ENCODE peak calls at places on chromosomes 16 and 17, in eight cellular contexts. One of them, this sample, is unnamed.

GRCh38 chr16:1532081-1532760 is 1.2 kb upstream of the TMEM204 start:
- DNase-seq in epithelial cell of esophagus: no peak
- DNase-seq in tibial artery: peak
- DNase-seq in heart left ventricle: peak
- DNase-seq in esophagus squamous epithelium: no peak
- DNase-seq in A549: no peak
- DNase-seq in B cell: no peak
- DNase-seq in right atrium auricular region: peak
- DNase-seq in this sample: no peak

GRCh38 chr17:28425206-28425605 is 19.2 kb upstream of the SLC46A1 start:
- DNase-seq in tibial artery: no peak
- DNase-seq in A549: no peak
- DNase-seq in epithelial cell of esophagus: no peak
- DNase-seq in B cell: no peak
- DNase-seq in heart left ventricle: no peak
- DNase-seq in esophagus squamous epithelium: no peak
- DNase-seq in right atrium auricular region: no peak
- DNase-seq in this sample: no peak

GRCh38 chr16:31464348-31464769 is 5.1 kb downstream of the ARMC5 start:
- DNase-seq in heart left ventricle: no peak
- DNase-seq in B cell: no peak
- DNase-seq in esophagus squamous epithelium: no peak
- DNase-seq in A549: no peak
- DNase-seq in epithelial cell of esophagus: no peak
- DNase-seq in right atrium auricular region: no peak
- DNase-seq in tibial artery: peak
- DNase-seq in this sample: no peak

GRCh38 chr17:47776330-47777197 is 43.5 kb downstream of the TBX21 start:
- DNase-seq in A549: peak
- DNase-seq in epithelial cell of esophagus: peak
- DNase-seq in tibial artery: no peak
- DNase-seq in B cell: peak
- DNase-seq in heart left ventricle: no peak
- DNase-seq in esophagus squamous epithelium: no peak
- DNase-seq in right atrium auricular region: no peak
- DNase-seq in this sample: no peak

GRCh38 chr17:2865228-2865627 is 69.0 kb downstream of the RAP1GAP2 start:
- DNase-seq in tibial artery: no peak
- DNase-seq in B cell: no peak
- DNase-seq in right atrium auricular region: no peak
- DNase-seq in A549: no peak
- DNase-seq in heart left ventricle: no peak
- DNase-seq in epithelial cell of esophagus: no peak
- DNase-seq in esophagus squamous epithelium: no peak
- DNase-seq in this sample: no peak

GRCh38 chr17:27610304-27610676 is 20.7 kb upstream of the LGALS9 start:
- DNase-seq in A549: no peak
- DNase-seq in right atrium auricular region: no peak
- DNase-seq in B cell: no peak
- DNase-seq in tibial artery: no peak
- DNase-seq in heart left ventricle: peak
- DNase-seq in epithelial cell of esophagus: no peak
- DNase-seq in esophagus squamous epithelium: no peak
- DNase-seq in this sample: no peak

GRCh38 chr17:27597188-27597580 is 33.8 kb upstream of the LGALS9 start:
- DNase-seq in B cell: no peak
- DNase-seq in right atrium auricular region: no peak
- DNase-seq in esophagus squamous epithelium: no peak
- DNase-seq in heart left ventricle: peak
- DNase-seq in tibial artery: no peak
- DNase-seq in A549: no peak
- DNase-seq in epithelial cell of esophagus: no peak
- DNase-seq in this sample: no peak

GRCh38 chr16:74778646-74779045 is 4.0 kb upstream of the FA2H start:
- DNase-seq in tibial artery: no peak
- DNase-seq in B cell: no peak
- DNase-seq in heart left ventricle: no peak
- DNase-seq in right atrium auricular region: no peak
- DNase-seq in A549: no peak
- DNase-seq in esophagus squamous epithelium: no peak
- DNase-seq in epithelial cell of esophagus: no peak
- DNase-seq in this sample: no peak

GRCh38 chr17:10278218-10278617 is 79.8 kb upstream of the GAS7 start:
- DNase-seq in esophagus squamous epithelium: no peak
- DNase-seq in B cell: no peak
- DNase-seq in epithelial cell of esophagus: no peak
- DNase-seq in A549: no peak
- DNase-seq in heart left ventricle: no peak
- DNase-seq in tibial artery: no peak
- DNase-seq in right atrium auricular region: peak
- DNase-seq in this sample: no peak

GRCh38 chr17:45382226-45382625 is 50.4 kb downstream of the ARHGAP27 start:
- DNase-seq in tibial artery: no peak
- DNase-seq in esophagus squamous epithelium: no peak
- DNase-seq in heart left ventricle: no peak
- DNase-seq in A549: no peak
- DNase-seq in B cell: no peak
- DNase-seq in right atrium auricular region: no peak
- DNase-seq in epithelial cell of esophagus: peak
- DNase-seq in this sample: no peak

GRCh38 chr17:61294777-61295176 is 104.9 kb upstream of the TBX2 start:
- DNase-seq in esophagus squamous epithelium: no peak
- DNase-seq in tibial artery: no peak
- DNase-seq in heart left ventricle: no peak
- DNase-seq in B cell: no peak
- DNase-seq in epithelial cell of esophagus: peak
- DNase-seq in right atrium auricular region: no peak
- DNase-seq in A549: peak
- DNase-seq in this sample: no peak

GRCh38 chr17:43801844-43802243 is 21.6 kb downstream of the CFAP97D1 start:
- DNase-seq in A549: no peak
- DNase-seq in B cell: no peak
- DNase-seq in tibial artery: no peak
- DNase-seq in heart left ventricle: no peak
- DNase-seq in right atrium auricular region: no peak
- DNase-seq in esophagus squamous epithelium: no peak
- DNase-seq in epithelial cell of esophagus: no peak
- DNase-seq in this sample: no peak

GRCh38 chr16:54654429-54654828 is 276.2 kb upstream of the IRX5 start:
- DNase-seq in esophagus squamous epithelium: no peak
- DNase-seq in B cell: no peak
- DNase-seq in epithelial cell of esophagus: no peak
- DNase-seq in A549: no peak
- DNase-seq in heart left ventricle: no peak
- DNase-seq in tibial artery: no peak
- DNase-seq in right atrium auricular region: no peak
- DNase-seq in this sample: no peak

GRCh38 chr16:57341441-57342303 is 16.9 kb upstream of the CCL22 start:
- DNase-seq in tibial artery: no peak
- DNase-seq in A549: peak
- DNase-seq in B cell: no peak
- DNase-seq in esophagus squamous epithelium: no peak
- DNase-seq in heart left ventricle: no peak
- DNase-seq in epithelial cell of esophagus: peak
- DNase-seq in right atrium auricular region: no peak
- DNase-seq in this sample: no peak

GRCh38 chr17:17384291-17384615 is 81.1 kb downstream of the NT5M start:
- DNase-seq in esophagus squamous epithelium: no peak
- DNase-seq in right atrium auricular region: no peak
- DNase-seq in A549: no peak
- DNase-seq in tibial artery: no peak
- DNase-seq in heart left ventricle: peak
- DNase-seq in B cell: no peak
- DNase-seq in epithelial cell of esophagus: no peak
- DNase-seq in this sample: no peak

GRCh38 chr16:49502136-49502881 is 128.7 kb downstream of the C16orf78 start:
- DNase-seq in epithelial cell of esophagus: no peak
- DNase-seq in tibial artery: peak
- DNase-seq in A549: no peak
- DNase-seq in right atrium auricular region: no peak
- DNase-seq in esophagus squamous epithelium: no peak
- DNase-seq in heart left ventricle: no peak
- DNase-seq in B cell: no peak
- DNase-seq in this sample: no peak

GRCh38 chr17:67016039-67016762 is 28.2 kb upstream of the CACNG1 start:
- DNase-seq in right atrium auricular region: no peak
- DNase-seq in A549: no peak
- DNase-seq in B cell: no peak
- DNase-seq in esophagus squamous epithelium: no peak
- DNase-seq in tibial artery: no peak
- DNase-seq in heart left ventricle: no peak
- DNase-seq in epithelial cell of esophagus: no peak
- DNase-seq in this sample: no peak

GRCh38 chr17:39981207-39982068 is 831 bp downstream of the PSMD3 start:
- DNase-seq in B cell: no peak
- DNase-seq in tibial artery: no peak
- DNase-seq in right atrium auricular region: no peak
- DNase-seq in epithelial cell of esophagus: peak
- DNase-seq in esophagus squamous epithelium: no peak
- DNase-seq in heart left ventricle: no peak
- DNase-seq in A549: no peak
- DNase-seq in this sample: no peak
- TF ChIP-seq CTCF in B cell: no peak
- TF ChIP-seq CTCF in tibial artery: no peak
- TF ChIP-seq CTCF in right atrium auricular region: no peak
- TF ChIP-seq CTCF in epithelial cell of esophagus: no peak
- TF ChIP-seq CTCF in esophagus squamous epithelium: no peak
- TF ChIP-seq CTCF in heart left ventricle: no peak
- TF ChIP-seq CTCF in A549: no peak
- TF ChIP-seq CTCF in this sample: no peak

GRCh38 chr17:34301986-34302385 is 16.4 kb downstream of the CCL11 start:
- DNase-seq in right atrium auricular region: no peak
- DNase-seq in A549: no peak
- DNase-seq in heart left ventricle: no peak
- DNase-seq in epithelial cell of esophagus: no peak
- DNase-seq in tibial artery: no peak
- DNase-seq in B cell: no peak
- DNase-seq in esophagus squamous epithelium: no peak
- DNase-seq in this sample: no peak
- TF ChIP-seq CTCF in right atrium auricular region: no peak
- TF ChIP-seq CTCF in A549: no peak
- TF ChIP-seq CTCF in heart left ventricle: no peak
- TF ChIP-seq CTCF in epithelial cell of esophagus: no peak
- TF ChIP-seq CTCF in tibial artery: no peak
- TF ChIP-seq CTCF in B cell: no peak
- TF ChIP-seq CTCF in esophagus squamous epithelium: no peak
- TF ChIP-seq CTCF in this sample: no peak

GRCh38 chr16:3017806-3018506 is at the start of gene CLDN6:
- DNase-seq in heart left ventricle: no peak
- DNase-seq in A549: no peak
- DNase-seq in esophagus squamous epithelium: no peak
- DNase-seq in tibial artery: no peak
- DNase-seq in B cell: no peak
- DNase-seq in epithelial cell of esophagus: no peak
- DNase-seq in right atrium auricular region: no peak
- DNase-seq in this sample: no peak
- TF ChIP-seq CTCF in heart left ventricle: no peak
- TF ChIP-seq CTCF in A549: no peak
- TF ChIP-seq CTCF in esophagus squamous epithelium: no peak
- TF ChIP-seq CTCF in tibial artery: no peak
- TF ChIP-seq CTCF in B cell: no peak
- TF ChIP-seq CTCF in epithelial cell of esophagus: peak
- TF ChIP-seq CTCF in right atrium auricular region: no peak
- TF ChIP-seq CTCF in this sample: peak

GRCh38 chr17:41678907-41679739 is 9.6 kb upstream of the EIF1 start:
- DNase-seq in tibial artery: no peak
- DNase-seq in right atrium auricular region: no peak
- DNase-seq in epithelial cell of esophagus: peak
- DNase-seq in A549: peak
- DNase-seq in esophagus squamous epithelium: no peak
- DNase-seq in B cell: no peak
- DNase-seq in heart left ventricle: peak
- DNase-seq in this sample: peak
- TF ChIP-seq CTCF in tibial artery: no peak
- TF ChIP-seq CTCF in right atrium auricular region: peak
- TF ChIP-seq CTCF in epithelial cell of esophagus: peak
- TF ChIP-seq CTCF in A549: peak
- TF ChIP-seq CTCF in esophagus squamous epithelium: peak
- TF ChIP-seq CTCF in B cell: no peak
- TF ChIP-seq CTCF in heart left ventricle: no peak
- TF ChIP-seq CTCF in this sample: peak

DNA sequence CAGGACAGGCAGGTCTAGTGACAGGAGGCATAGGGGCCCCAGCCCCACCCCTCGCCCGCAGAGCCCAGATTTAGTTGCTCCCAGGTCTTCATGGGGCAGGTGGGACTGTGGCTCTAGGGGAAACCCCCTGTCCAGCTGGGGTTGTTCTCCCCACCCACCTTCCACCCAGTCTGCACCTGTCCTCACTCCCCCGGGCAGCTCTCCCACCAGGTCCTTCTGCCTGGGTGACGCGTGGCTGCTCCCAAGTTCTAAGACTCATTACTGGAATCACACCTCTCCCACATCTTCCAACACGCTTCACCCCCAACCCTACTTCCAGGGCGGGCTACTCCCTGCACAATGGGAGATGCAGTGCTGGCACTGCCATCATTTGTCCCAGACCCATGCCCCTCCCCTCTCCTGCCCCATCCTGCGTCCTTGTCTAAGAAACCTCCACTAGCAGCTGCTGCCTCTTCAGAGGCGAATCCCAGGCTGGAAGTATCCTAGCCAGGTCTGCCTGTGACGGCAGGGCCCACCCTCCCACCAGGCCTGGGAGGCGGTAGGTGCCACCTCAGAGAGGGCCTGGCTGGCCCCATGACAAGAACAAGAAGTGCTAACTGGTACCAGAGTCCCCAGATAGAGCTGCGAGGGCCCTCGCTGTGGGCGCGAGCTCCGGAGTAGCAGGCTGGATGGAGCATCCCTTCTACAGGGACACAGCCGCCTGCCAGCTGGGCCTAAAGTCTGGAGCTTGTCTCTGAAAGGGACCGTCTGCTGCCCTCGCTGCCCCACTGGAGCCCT is 22.8 kb downstream of the GRIN2C start:
- DNase-seq in tibial artery: no peak
- DNase-seq in esophagus squamous epithelium: no peak
- DNase-seq in epithelial cell of esophagus: no peak
- DNase-seq in heart left ventricle: no peak
- DNase-seq in right atrium auricular region: no peak
- DNase-seq in A549: no peak
- DNase-seq in B cell: no peak
- DNase-seq in this sample: no peak
- TF ChIP-seq CTCF in tibial artery: no peak
- TF ChIP-seq CTCF in esophagus squamous epithelium: no peak
- TF ChIP-seq CTCF in epithelial cell of esophagus: no peak
- TF ChIP-seq CTCF in heart left ventricle: no peak
- TF ChIP-seq CTCF in right atrium auricular region: no peak
- TF ChIP-seq CTCF in A549: no peak
- TF ChIP-seq CTCF in B cell: no peak
- TF ChIP-seq CTCF in this sample: no peak

GRCh38 chr17:32941419-32942032 is 13.6 kb downstream of the TMEM98 start:
- DNase-seq in esophagus squamous epithelium: no peak
- DNase-seq in B cell: no peak
- DNase-seq in A549: no peak
- DNase-seq in heart left ventricle: no peak
- DNase-seq in epithelial cell of esophagus: no peak
- DNase-seq in tibial artery: no peak
- DNase-seq in right atrium auricular region: no peak
- DNase-seq in this sample: no peak
- TF ChIP-seq CTCF in esophagus squamous epithelium: no peak
- TF ChIP-seq CTCF in B cell: no peak
- TF ChIP-seq CTCF in A549: peak
- TF ChIP-seq CTCF in heart left ventricle: peak
- TF ChIP-seq CTCF in epithelial cell of esophagus: peak
- TF ChIP-seq CTCF in tibial artery: no peak
- TF ChIP-seq CTCF in right atrium auricular region: peak
- TF ChIP-seq CTCF in this sample: peak